ENCODE peak calls at places on chromosomes 4 and X, in seven cellular contexts. C is kidney epithelial cell; D is dermis microvascular lymphatic vessel endothelial cell; R is stimulated activated CD4-positive, alpha-beta T cell treated with anti-CD3 and anti-CD28 coated beads, Interleukin-12 subunit alpha, Interleukin-12 subunit beta, amount 100 ng/mL, for 4 hours; J is adipocyte; K is astrocyte of the spinal cord; U is germinal center. P is an unnamed sample.

GRCh38 chrX:138073626-138074025 is 507.7 kb downstream of the ZIC3 start:
- DNase-seq in C (no peak), D (no peak), R (no peak), J (no peak), K (no peak), U (no peak), P (no peak)

GRCh38 chr4:98919996-98920395 is 8.9 kb downstream of the EIF4E start:
- DNase-seq in C (no peak), D (peak; percentile 25), R (no peak), J (peak; percentile 48), K (peak; percentile 53), U (no peak), P (no peak)

GRCh38 chr4:6917445-6918241 is 8.0 kb downstream of the TBC1D14 start:
- DNase-seq in C (no peak), D (peak; percentile 80), R (no peak), J (peak; percentile 7), K (peak; percentile 49), U (peak; percentile 67), P (peak; percentile 56)

GRCh38 chr4:123397276-123398150 is 918 bp downstream of the SPRY1 start:
- DNase-seq in C (no peak), D (peak; percentile 72), R (peak; percentile 39), J (peak; percentile 74), K (no peak), U (no peak), P (peak; percentile 69)

GRCh38 chrX:21493226-21493850 is 119.1 kb downstream of the CNKSR2 start:
- DNase-seq in C (no peak), D (peak; percentile 23), R (no peak), J (no peak), K (peak; percentile 67), U (no peak), P (no peak)

GRCh38 chr4:141229408-141230101 is 8.9 kb downstream of the ZNF330 start:
- DNase-seq in C (no peak), D (no peak), R (no peak), J (no peak), K (no peak), U (no peak), P (no peak)

GRCh38 chr4:40990202-40990898 is 224.0 kb downstream of the APBB2 start:
- DNase-seq in C (peak; percentile 80), D (peak; percentile 78), R (no peak), J (peak; percentile 86), K (peak; percentile 93), U (peak; percentile 9), P (no peak)

GRCh38 chrX:153565996-153566580 is 32.9 kb downstream of the CCNQ start:
- DNase-seq in C (no peak), D (no peak), R (no peak), J (no peak), K (no peak), U (no peak), P (no peak)

GRCh38 chr4:121720109-121720508 is 23.3 kb upstream of the ANXA5 start:
- DNase-seq in C (no peak), D (no peak), R (no peak), J (no peak), K (peak; percentile 37), U (no peak), P (no peak)

GRCh38 chr4:37812713-37813112 is 13.8 kb upstream of the PGM2 start:
- DNase-seq in C (no peak), D (peak; percentile 49), R (no peak), J (peak; percentile 19), K (peak; percentile 33), U (no peak), P (no peak)

GRCh38 chr4:25654971-25655963 is at the start of gene SLC34A2:
- DNase-seq in C (no peak), D (no peak), R (no peak), J (no peak), K (no peak), U (peak; percentile 36), P (no peak)

GRCh38 chr4:10701702-10702460 is 17.3 kb upstream of the CLNK start:
- DNase-seq in C (no peak), D (peak; percentile 23), R (no peak), J (no peak), K (peak; percentile 38), U (no peak), P (no peak)

GRCh38 chr4:76897522-76898384 is at the start of gene SOWAHB:
- DNase-seq in C (peak; percentile 14), D (peak; percentile 10), R (peak; percentile 19), J (peak; percentile 48), K (no peak), U (peak; percentile 28), P (peak; percentile 29)

GRCh38 chr4:78675325-78675724 is 100.8 kb upstream of the BMP2K start:
- DNase-seq in C (no peak), D (no peak), R (no peak), J (no peak), K (no peak), U (no peak), P (no peak)

GRCh38 chr4:157045507-157046127 is 30.3 kb upstream of the GLRB start:
- DNase-seq in C (peak; percentile 51), D (peak; percentile 81), R (no peak), J (peak; percentile 84), K (peak; percentile 79), U (no peak), P (no peak)

GRCh38 chrX:3771756-3772155 is 58.3 kb upstream of the PRKX start:
- DNase-seq in C (no peak), D (no peak), R (no peak), J (no peak), K (no peak), U (no peak), P (no peak)

GRCh38 chr4:45078201-45078600 is 351.8 kb upstream of the GNPDA2 start:
- DNase-seq in C (no peak), D (no peak), R (no peak), J (no peak), K (no peak), U (no peak), P (no peak)

GRCh38 chr4:127586922-127587571 is 45.7 kb upstream of the INTU start:
- DNase-seq in C (no peak), D (peak; percentile 40), R (no peak), J (peak; percentile 66), K (peak; percentile 36), U (peak; percentile 4), P (no peak)

GRCh38 chrX:56233682-56234081 is 1.5 kb downstream of the KLF8 start:
- DNase-seq in C (peak; percentile 7), D (no peak), R (no peak), J (no peak), K (peak; percentile 6), U (no peak), P (no peak)

GRCh38 chr4:41428941-41429669 is 108.9 kb upstream of the LIMCH1 start:
- DNase-seq in C (no peak), D (no peak), R (no peak), J (no peak), K (no peak), U (no peak), P (no peak)

GRCh38 chr4:107512549-107512948 is 207.5 kb downstream of the PAPSS1 start:
- DNase-seq in C (no peak), D (no peak), R (no peak), J (peak; percentile 5), K (no peak), U (no peak), P (no peak)

GRCh38 chr4:74370912-74371311 is 6.0 kb downstream of the EREG start:
- DNase-seq in C (no peak), D (peak; percentile 70), R (no peak), J (peak; percentile 81), K (peak; percentile 58), U (peak; percentile 21), P (peak; percentile 24)

GRCh38 chr4:2698504-2698903 is 57.6 kb downstream of the TNIP2 start:
- DNase-seq in C (no peak), D (no peak), R (no peak), J (no peak), K (no peak), U (no peak), P (no peak)

GRCh38 chrX:13194291-13195103 is 125.4 kb downstream of the ATXN3L start:
- DNase-seq in C (peak; percentile 28), D (peak; percentile 70), R (no peak), J (no peak), K (no peak), U (no peak), P (no peak)

GRCh38 chr4:74546020-74546419 is 101.1 kb downstream of the AREG start:
- DNase-seq in C (peak; percentile 56), D (peak; percentile 81), R (no peak), J (peak; percentile 73), K (no peak), U (no peak), P (no peak)

GRCh38 chr4:124079174-124079780 is 633.3 kb downstream of the ANKRD50 start:
- DNase-seq in C (no peak), D (no peak), R (no peak), J (no peak), K (peak; percentile 21), U (no peak), P (no peak)

GRCh38 chr4:33628296-33628695 is 2616.0 kb downstream of the ARAP2 start:
- DNase-seq in C (no peak), D (no peak), R (no peak), J (peak; percentile 9), K (peak; percentile 20), U (no peak), P (no peak)

GRCh38 chr4:140688711-140689598 is 67.2 kb downstream of the TBC1D9 start:
- DNase-seq in C (no peak), D (no peak), R (no peak), J (peak; percentile 57), K (peak; percentile 18), U (no peak), P (no peak)

GRCh38 chrX:78945186-78945912 is at the start of gene P2RY10:
- DNase-seq in C (no peak), D (no peak), R (no peak), J (no peak), K (no peak), U (no peak), P (no peak)

GRCh38 chr4:87916636-87917035 is 58.9 kb upstream of the SPP1 start:
- DNase-seq in C (no peak), D (no peak), R (no peak), J (no peak), K (no peak), U (no peak), P (no peak)

GRCh38 chrX:20729421-20729820 is 462.7 kb upstream of the RPS6KA3 start:
- DNase-seq in C (no peak), D (no peak), R (no peak), J (peak; percentile 5), K (no peak), U (no peak), P (no peak)

GRCh38 chrX:119266364-119266995 is 30.4 kb downstream of the PGRMC1 start:
- DNase-seq in C (no peak), D (peak; percentile 12), R (no peak), J (peak; percentile 59), K (peak; percentile 8), U (peak; percentile 9), P (no peak)

GRCh38 chr4:69377562-69377961 is 97.3 kb downstream of the UGT2B28 start:
- DNase-seq in C (no peak), D (no peak), R (no peak), J (no peak), K (no peak), U (no peak), P (no peak)

GRCh38 chrX:70025464-70025863 is 24.3 kb downstream of the AWAT2 start:
- DNase-seq in C (no peak), D (peak; percentile 56), R (no peak), J (peak; percentile 24), K (peak; percentile 14), U (no peak), P (no peak)

GRCh38 chr4:3423952-3424351 is 17.8 kb upstream of the HGFAC start:
- DNase-seq in C (no peak), D (no peak), R (no peak), J (no peak), K (no peak), U (no peak), P (no peak)

GRCh38 chr4:52172166-52172565 is 121.1 kb downstream of the SPATA18 start:
- DNase-seq in C (no peak), D (peak; percentile 15), R (no peak), J (no peak), K (no peak), U (no peak), P (no peak)